ENCODE peak calls at places on chromosomes 6 and 20, in ten cellular contexts. R is colonic mucosa, S is OCI-LY7, P is fibroblast of pulmonary artery, E is pancreas, Q is esophagus squamous epithelium, Z is cardiac fibroblast, J is stomach, C is H7, V is IMR-90. N is an unnamed sample.

GRCh38 chr6:139882977-139883728 is 508.7 kb upstream of the CITED2 start:
- DNase-seq in R (no peak), S (no peak), P (peak), E (no peak), Q (no peak), Z (peak), J (no peak), C (no peak), V (peak), N (peak)

GRCh38 chr6:67898875-67899274 is 736.2 kb upstream of the ADGRB3 start:
- DNase-seq in R (no peak), S (no peak), P (no peak), E (no peak), Q (no peak), Z (no peak), J (no peak), C (no peak), V (no peak), N (no peak)

GRCh38 chr6:13916230-13916944 is 8.4 kb upstream of the RNF182 start:
- DNase-seq in R (no peak), S (peak), P (peak), E (no peak), Q (no peak), Z (peak), J (no peak), C (no peak), V (peak), N (no peak)

GRCh38 chr6:116446399-116446798 is 14.8 kb upstream of the CALHM6 start:
- DNase-seq in R (no peak), S (no peak), P (no peak), E (no peak), Q (no peak), Z (no peak), J (no peak), C (no peak), V (no peak), N (peak)

GRCh38 chr6:68679399-68679798 is 44.3 kb downstream of the ADGRB3 start:
- DNase-seq in R (no peak), S (no peak), P (no peak), E (no peak), Q (no peak), Z (peak), J (no peak), C (no peak), V (no peak), N (no peak)

GRCh38 chr6:133567656-133568055 is 321.3 kb upstream of the TCF21 start:
- DNase-seq in R (no peak), S (no peak), P (no peak), E (no peak), Q (no peak), Z (no peak), J (no peak), C (no peak), V (peak), N (no peak)

GRCh38 chr6:92126983-92127382 is 1292.4 kb downstream of the EPHA7 start:
- DNase-seq in R (no peak), S (no peak), P (no peak), E (no peak), Q (no peak), Z (no peak), J (no peak), C (no peak), V (no peak), N (no peak)

GRCh38 chr20:36031806-36032205 is 63.4 kb downstream of the CNBD2 start:
- DNase-seq in R (no peak), S (no peak), P (no peak), E (no peak), Q (no peak), Z (no peak), J (no peak), C (no peak), V (no peak), N (no peak)

GRCh38 chr6:31702421-31702818 is 704 bp downstream of the ABHD16A start:
- DNase-seq in R (no peak), S (no peak), P (no peak), E (no peak), Q (no peak), Z (no peak), J (no peak), C (peak), V (no peak), N (no peak)

GRCh38 chr6:18990313-18990978 is 603.3 kb downstream of the RNF144B start:
- DNase-seq in R (peak), S (peak), P (peak), E (peak), Q (no peak), Z (peak), J (peak), C (peak), V (peak), N (peak)

GRCh38 chr20:58950603-58951002 is 30.5 kb upstream of the NELFCD start:
- DNase-seq in R (no peak), S (no peak), P (no peak), E (no peak), Q (no peak), Z (no peak), J (no peak), C (no peak), V (no peak), N (no peak)

GRCh38 chr6:157222201-157222981 is 100.9 kb downstream of the TMEM242 start:
- DNase-seq in R (no peak), S (peak), P (no peak), E (no peak), Q (no peak), Z (no peak), J (no peak), C (no peak), V (no peak), N (no peak)

GRCh38 chr6:26041946-26042345 is 45.3 kb upstream of the HFE start:
- DNase-seq in R (no peak), S (no peak), P (no peak), E (no peak), Q (no peak), Z (no peak), J (no peak), C (no peak), V (no peak), N (no peak)

GRCh38 chr6:20604159-20604558 is 69.9 kb downstream of the CDKAL1 start:
- DNase-seq in R (no peak), S (no peak), P (no peak), E (no peak), Q (no peak), Z (no peak), J (no peak), C (no peak), V (no peak), N (no peak)

GRCh38 chr6:148293181-148293995 is 49.2 kb upstream of the SASH1 start:
- DNase-seq in R (no peak), S (no peak), P (no peak), E (peak), Q (no peak), Z (no peak), J (no peak), C (no peak), V (peak), N (no peak)

GRCh38 chr20:50219520-50220086 is 29.0 kb downstream of the CEBPB start:
- DNase-seq in R (no peak), S (no peak), P (no peak), E (no peak), Q (no peak), Z (peak), J (no peak), C (no peak), V (no peak), N (no peak)

GRCh38 chr6:93701526-93701925 is 282.2 kb upstream of the EPHA7 start:
- DNase-seq in R (no peak), S (no peak), P (peak), E (no peak), Q (no peak), Z (peak), J (no peak), C (no peak), V (no peak), N (peak)

GRCh38 chr6:42929928-42930360 is 664 bp downstream of the CNPY3 start:
- DNase-seq in R (no peak), S (peak), P (peak), E (peak), Q (peak), Z (peak), J (peak), C (no peak), V (peak), N (peak)

GRCh38 chr6:63259153-63259552 is 47.9 kb downstream of the FKBP1C start:
- DNase-seq in R (no peak), S (no peak), P (no peak), E (no peak), Q (no peak), Z (no peak), J (no peak), C (no peak), V (no peak), N (no peak)

DNA sequence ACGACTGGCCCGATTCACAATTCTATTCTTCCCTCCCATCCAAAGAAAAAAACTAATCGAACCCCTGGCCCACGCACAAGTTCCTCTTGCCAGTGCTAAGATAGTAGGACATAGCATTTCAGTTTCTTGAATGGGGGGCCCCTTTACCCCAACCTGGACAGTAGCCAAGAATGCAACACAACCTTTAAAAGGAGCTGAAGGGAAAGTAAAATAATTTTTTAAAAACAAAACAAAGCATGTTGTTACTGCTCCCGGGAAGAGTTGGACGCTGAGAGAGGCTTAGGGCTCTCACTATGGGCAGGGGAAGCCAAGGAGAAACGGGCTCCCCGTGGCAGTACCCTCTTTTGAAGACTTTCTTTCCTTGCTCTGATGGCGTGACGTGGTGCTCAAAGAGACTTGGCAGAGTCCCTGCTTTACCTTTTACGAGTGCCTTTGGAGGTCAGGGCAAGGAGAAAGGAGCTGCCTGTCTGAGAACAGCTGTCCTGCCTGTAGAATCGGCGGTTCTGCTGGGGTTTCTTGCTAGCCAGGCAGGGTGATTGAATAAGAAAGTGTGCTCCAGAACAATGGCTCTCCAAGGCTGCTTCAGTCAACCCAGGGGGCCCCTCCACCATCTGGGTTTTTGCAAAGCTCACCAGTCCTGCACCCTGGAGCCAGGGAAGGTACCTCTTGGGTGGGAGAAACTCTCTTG is 5.8 kb downstream of the TFAP2C start:
- DNase-seq in R (no peak), S (no peak), P (no peak), E (no peak), Q (no peak), Z (no peak), J (no peak), C (peak), V (no peak), N (no peak)
- H3K4me3 ChIP-seq in R (no peak), S (no peak), P (no peak), E (no peak), Q (peak), Z (no peak), J (no peak), C (no peak), V (no peak), N (no peak)

DNA sequence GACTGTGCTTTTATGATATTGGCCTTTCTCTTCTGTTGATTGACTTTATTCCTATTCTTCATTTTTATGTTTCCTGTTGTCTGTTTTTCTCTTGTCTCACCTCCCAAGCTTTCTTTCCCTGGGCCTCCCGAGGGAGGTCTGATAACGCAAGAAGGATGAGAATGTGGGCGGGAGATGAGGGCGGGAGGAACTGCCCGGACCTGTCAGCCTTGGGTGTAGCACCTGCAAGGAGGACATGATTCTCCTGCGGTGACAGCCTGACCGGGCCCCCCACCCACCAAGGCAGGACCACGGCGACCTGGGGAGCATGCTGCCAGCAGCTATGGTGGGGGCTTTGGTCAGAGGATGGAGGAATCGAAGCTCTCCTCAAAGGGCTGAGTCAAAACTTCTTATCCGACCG is 86.9 kb downstream of the PLEKHG1 start:
- DNase-seq in R (peak), S (no peak), P (no peak), E (no peak), Q (no peak), Z (no peak), J (no peak), C (no peak), V (no peak), N (no peak)
- H3K4me3 ChIP-seq in R (no peak), S (no peak), P (no peak), E (no peak), Q (peak), Z (no peak), J (no peak), C (no peak), V (no peak), N (no peak)

DNA sequence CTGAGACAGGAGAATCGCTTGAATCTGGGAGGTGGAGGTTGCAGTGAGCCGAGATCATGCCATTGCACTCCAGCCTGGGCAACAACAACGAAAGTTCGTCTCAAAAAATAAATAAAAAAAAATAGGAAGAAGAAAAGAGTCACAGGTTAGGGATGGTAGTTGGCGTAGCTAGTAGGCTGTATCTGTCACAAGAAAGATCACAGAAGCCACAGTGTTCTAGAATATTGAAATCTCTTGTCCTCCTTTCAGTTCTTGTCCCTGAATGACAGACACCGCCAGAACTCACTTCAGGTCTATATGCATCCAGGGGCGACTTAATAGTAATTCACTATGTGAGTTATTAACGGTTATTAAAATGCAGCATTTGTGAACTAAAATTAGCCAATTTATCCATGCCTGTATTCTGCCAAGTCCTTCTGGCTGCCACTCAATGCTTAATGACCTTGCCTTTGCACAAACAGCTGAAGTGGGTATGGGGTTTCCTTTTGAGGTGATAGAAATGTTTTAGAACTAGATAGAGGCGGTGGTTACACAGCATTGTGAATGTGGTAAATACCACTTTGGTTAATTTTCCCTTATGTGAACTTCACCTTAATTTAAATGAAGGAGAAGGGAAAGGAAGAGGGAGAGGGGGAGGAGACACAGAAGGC is 41.3 kb upstream of the ZMYND8 start:
- DNase-seq in R (no peak), S (no peak), P (no peak), E (no peak), Q (no peak), Z (no peak), J (no peak), C (no peak), V (no peak), N (no peak)
- H3K4me3 ChIP-seq in R (no peak), S (no peak), P (no peak), E (no peak), Q (no peak), Z (no peak), J (no peak), C (no peak), V (no peak), N (no peak)

DNA sequence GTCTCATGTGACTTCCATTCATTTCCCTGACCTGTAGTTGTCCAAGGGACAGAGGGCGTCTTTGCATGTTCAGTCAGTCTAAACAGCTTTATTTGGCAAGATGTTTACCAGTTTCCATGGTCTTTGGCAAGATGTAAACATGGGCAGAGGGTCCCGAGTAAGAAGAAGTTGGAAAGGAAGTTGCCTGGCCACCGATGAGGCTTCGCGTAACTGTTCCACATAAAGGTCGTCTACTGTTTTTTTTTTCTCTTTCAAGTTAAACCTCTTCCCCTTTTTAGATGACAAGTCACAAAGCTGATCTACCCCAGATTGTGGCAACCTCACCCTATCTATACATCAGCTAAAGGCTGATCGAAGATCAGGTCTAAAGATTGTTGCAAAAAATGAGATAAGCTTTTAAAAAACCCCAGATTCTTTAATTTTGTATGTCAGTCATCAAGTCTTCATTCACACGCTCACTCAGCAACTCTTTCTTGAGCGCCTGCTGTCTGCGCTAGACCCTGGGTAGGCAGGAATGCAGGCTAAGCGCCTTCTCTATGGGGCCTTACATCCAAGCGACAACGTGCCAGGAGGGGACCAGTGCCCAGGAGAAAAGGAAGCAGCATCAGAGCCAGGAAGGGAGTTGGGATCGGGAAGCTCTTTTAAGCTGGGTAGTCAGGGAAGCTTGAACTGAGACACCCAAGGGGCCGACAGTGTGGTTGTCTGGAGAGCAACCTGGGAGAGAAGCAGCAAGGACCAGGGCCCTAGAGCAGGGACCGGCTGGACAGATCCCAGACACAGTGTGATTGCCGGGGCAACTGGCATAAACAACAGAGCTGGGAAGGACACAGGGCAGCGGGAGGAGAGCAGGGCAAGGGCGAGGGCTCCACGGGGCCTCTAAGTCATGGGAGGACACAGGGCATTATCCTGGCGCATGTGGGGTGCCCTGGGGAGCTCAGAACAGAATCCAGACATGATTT is 31.5 kb upstream of the CCR6 start:
- DNase-seq in R (no peak), S (peak), P (no peak), E (no peak), Q (no peak), Z (no peak), J (no peak), C (peak), V (no peak), N (no peak)
- H3K4me3 ChIP-seq in R (no peak), S (peak), P (no peak), E (no peak), Q (no peak), Z (no peak), J (no peak), C (no peak), V (no peak), N (no peak)

DNA sequence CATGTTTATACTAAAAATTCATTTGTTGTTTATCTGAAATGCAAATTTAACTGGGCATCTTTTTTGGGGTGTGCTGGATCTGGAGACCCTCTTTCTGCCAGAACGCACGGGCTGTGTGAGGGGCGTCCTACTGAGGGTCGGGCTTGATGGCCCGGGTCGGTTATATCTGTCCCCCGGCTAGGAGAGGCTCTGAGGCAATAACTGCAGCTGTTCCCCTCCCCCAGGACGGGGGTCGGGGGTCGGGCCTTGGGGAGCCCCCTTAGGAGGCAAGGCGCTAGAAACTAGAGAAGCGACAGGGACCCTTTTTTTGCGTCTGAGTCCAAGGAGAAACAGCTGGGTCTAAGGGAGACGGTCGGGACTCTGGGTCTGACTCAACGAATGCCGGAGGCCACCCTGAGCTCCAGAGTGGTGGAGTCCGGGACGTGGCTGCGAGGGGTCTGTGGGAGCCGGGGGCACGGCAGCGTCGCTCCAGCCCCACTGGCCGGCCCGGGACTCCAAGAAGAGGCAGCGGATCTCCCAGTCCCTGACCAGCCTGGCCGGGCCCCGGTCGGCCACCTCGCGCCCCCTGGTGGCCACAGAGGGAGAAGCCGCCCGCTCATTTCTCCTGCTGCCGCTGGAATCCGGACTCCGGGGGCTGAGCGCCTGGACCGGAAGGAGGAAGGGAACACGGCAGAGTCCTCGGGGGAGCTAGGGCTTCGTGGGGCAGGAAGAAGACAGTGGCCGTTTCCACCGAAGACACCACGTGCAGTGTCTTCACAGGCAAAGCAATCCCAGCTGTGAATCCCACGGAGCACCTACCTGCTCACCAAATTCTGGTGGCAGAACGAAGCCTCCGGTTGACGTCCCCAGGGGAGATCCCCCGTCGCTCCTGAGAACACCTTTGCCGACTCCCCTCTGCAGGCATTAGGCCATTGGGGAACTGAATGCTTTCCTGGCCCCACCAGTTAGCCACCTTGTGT is 24.0 kb upstream of the SCML4 start:
- DNase-seq in R (peak), S (peak), P (peak), E (peak), Q (peak), Z (peak), J (peak), C (peak), V (peak), N (peak)
- H3K4me3 ChIP-seq in R (peak), S (peak), P (peak), E (no peak), Q (peak), Z (peak), J (peak), C (peak), V (peak), N (peak)

N was measured in mesenchymal stem cell.